ENCODE peak calls at places on chromosomes 1 and 21, in nine cellular contexts. J, W, Q, Y, A, K, L, E and P are unnamed samples.

GRCh38 chr21:41677671-41678015 is 89.2 kb downstream of the RIPK4 start:
- DNase-seq in L (no peak), Y (peak; percentile 81), J (no peak), K (no peak), E (no peak), A (no peak), Q (no peak), W (no peak), P (no peak)

GRCh38 chr1:169348356-169349036 is 19.1 kb downstream of the NME7 start:
- DNase-seq in K (no peak), A (no peak), L (peak; percentile 45), E (no peak), W (no peak), Q (no peak), J (peak; percentile 43), Y (peak; percentile 75), P (no peak)

GRCh38 chr1:19866758-19867157 is 15.4 kb upstream of the OTUD3 start:
- DNase-seq in J (peak; percentile 44), W (no peak), E (no peak), L (peak; percentile 62), K (no peak), Q (no peak), A (no peak), Y (no peak), P (no peak)

GRCh38 chr21:45507888-45508508 is 34.2 kb downstream of the SLC19A1 start:
- DNase-seq in Y (no peak), Q (peak; percentile 35), W (no peak), L (no peak), A (no peak), J (no peak), K (no peak), E (no peak), P (no peak)

GRCh38 chr1:21641967-21642366 is 27.2 kb downstream of the RAP1GAP start:
- DNase-seq in J (no peak), Y (no peak), K (no peak), Q (no peak), E (no peak), W (no peak), A (no peak), L (no peak), P (no peak)

GRCh38 chr1:59414406-59415133 is 117.7 kb downstream of the FGGY start:
- DNase-seq in J (peak; percentile 5), W (no peak), Y (no peak), E (no peak), K (no peak), L (peak; percentile 56), A (no peak), Q (no peak), P (no peak)

GRCh38 chr1:209367031-209367813 is 216.3 kb upstream of the CAMK1G start:
- DNase-seq in J (peak; percentile 78), E (no peak), L (peak; percentile 34), A (no peak), Y (no peak), W (no peak), K (no peak), Q (no peak), P (no peak)

GRCh38 chr21:36040389-36040788 is 19.9 kb downstream of the SETD4 start:
- DNase-seq in Q (no peak), Y (no peak), A (no peak), K (no peak), J (no peak), E (no peak), W (no peak), L (no peak), P (no peak)

GRCh38 chr1:44242761-44243160 is 29.5 kb downstream of the DMAP1 start:
- DNase-seq in J (no peak), E (no peak), Y (no peak), W (no peak), L (no peak), Q (no peak), K (no peak), A (no peak), P (no peak)

GRCh38 chr21:36915014-36915700 is 51.3 kb downstream of the HLCS start:
- DNase-seq in W (no peak), E (no peak), K (no peak), Q (no peak), J (no peak), L (no peak), Y (no peak), A (no peak), P (no peak)

GRCh38 chr21:41411449-41412089 is 14.5 kb upstream of the MX1 start:
- DNase-seq in A (peak; percentile 86), L (no peak), Q (no peak), W (no peak), E (no peak), Y (no peak), K (no peak), J (no peak), P (no peak)

GRCh38 chr21:36985761-36986594 is 19.5 kb upstream of the HLCS start:
- DNase-seq in K (no peak), E (no peak), A (no peak), L (no peak), Q (no peak), W (no peak), J (no peak), Y (no peak), P (no peak)

GRCh38 chr1:219574484-219575087 is 38.3 kb downstream of the ZC3H11B start:
- DNase-seq in E (no peak), L (no peak), A (no peak), W (no peak), Q (no peak), Y (no peak), J (no peak), K (no peak), P (no peak)

GRCh38 chr1:93567255-93567918 is 114.2 kb downstream of the BCAR3 start:
- DNase-seq in Q (no peak), L (peak; percentile 85), W (no peak), E (no peak), K (no peak), A (no peak), J (peak; percentile 93), Y (no peak), P (no peak)

GRCh38 chr1:79928901-79929300 is 922.4 kb upstream of the ADGRL4 start:
- DNase-seq in Y (no peak), J (no peak), K (no peak), E (no peak), Q (no peak), L (no peak), A (no peak), W (no peak), P (no peak)

GRCh38 chr1:153968400-153968799 is 698 bp downstream of the CREB3L4 start:
- DNase-seq in L (no peak), Q (peak; percentile 70), J (no peak), A (no peak), W (no peak), E (no peak), Y (no peak), K (no peak), P (no peak)

GRCh38 chr1:17878837-17879236 is 123.7 kb downstream of the ACTL8 start:
- DNase-seq in A (no peak), W (no peak), K (no peak), E (no peak), J (no peak), Q (no peak), Y (no peak), L (peak; percentile 90), P (no peak)